ENCODE peak calls at places on chromosomes 5 and 9, in six cellular contexts. One of them, this sample, is unnamed.

GRCh38 chr5:164052536-164053090 is 547.2 kb downstream of the MAT2B start:
- DNase-seq in hepatocyte: no peak
- DNase-seq in fibroblast of pulmonary artery: peak
- DNase-seq in CD4-positive, alpha-beta T cell: no peak
- DNase-seq in foreskin fibroblast: no peak
- DNase-seq in tibial nerve: no peak
- DNase-seq in this sample: no peak

GRCh38 chr5:150159741-150160179 is 4.1 kb upstream of the PDGFRB start:
- DNase-seq in tibial nerve: no peak
- DNase-seq in hepatocyte: no peak
- DNase-seq in fibroblast of pulmonary artery: peak
- DNase-seq in CD4-positive, alpha-beta T cell: no peak
- DNase-seq in foreskin fibroblast: peak
- DNase-seq in this sample: no peak

GRCh38 chr5:55593115-55593472 is 58.3 kb upstream of the PLPP1 start:
- DNase-seq in tibial nerve: no peak
- DNase-seq in CD4-positive, alpha-beta T cell: no peak
- DNase-seq in hepatocyte: no peak
- DNase-seq in fibroblast of pulmonary artery: no peak
- DNase-seq in foreskin fibroblast: no peak
- DNase-seq in this sample: no peak

GRCh38 chr5:97888439-97888838 is 705.4 kb upstream of the RIOK2 start:
- DNase-seq in fibroblast of pulmonary artery: no peak
- DNase-seq in hepatocyte: no peak
- DNase-seq in tibial nerve: no peak
- DNase-seq in foreskin fibroblast: no peak
- DNase-seq in CD4-positive, alpha-beta T cell: no peak
- DNase-seq in this sample: no peak

GRCh38 chr9:134966270-134966669 is 48.6 kb upstream of the FCN1 start:
- DNase-seq in fibroblast of pulmonary artery: no peak
- DNase-seq in CD4-positive, alpha-beta T cell: no peak
- DNase-seq in hepatocyte: no peak
- DNase-seq in tibial nerve: no peak
- DNase-seq in foreskin fibroblast: no peak
- DNase-seq in this sample: no peak

GRCh38 chr9:93082841-93083411 is 13.1 kb upstream of the CARD19 start:
- DNase-seq in fibroblast of pulmonary artery: no peak
- DNase-seq in foreskin fibroblast: no peak
- DNase-seq in hepatocyte: peak
- DNase-seq in CD4-positive, alpha-beta T cell: no peak
- DNase-seq in tibial nerve: no peak
- DNase-seq in this sample: no peak

GRCh38 chr5:16492398-16493175 is 27.0 kb upstream of the ZNF622 start:
- DNase-seq in hepatocyte: no peak
- DNase-seq in foreskin fibroblast: peak
- DNase-seq in fibroblast of pulmonary artery: peak
- DNase-seq in CD4-positive, alpha-beta T cell: no peak
- DNase-seq in tibial nerve: no peak
- DNase-seq in this sample: no peak

GRCh38 chr5:122408592-122409219 is 96.7 kb downstream of the SNCAIP start:
- DNase-seq in foreskin fibroblast: no peak
- DNase-seq in fibroblast of pulmonary artery: no peak
- DNase-seq in hepatocyte: no peak
- DNase-seq in CD4-positive, alpha-beta T cell: no peak
- DNase-seq in tibial nerve: no peak
- DNase-seq in this sample: no peak

GRCh38 chr9:134895849-134896833 is 15.5 kb downstream of the FCN2 start:
- DNase-seq in tibial nerve: peak
- DNase-seq in fibroblast of pulmonary artery: peak
- DNase-seq in foreskin fibroblast: peak
- DNase-seq in CD4-positive, alpha-beta T cell: no peak
- DNase-seq in hepatocyte: peak
- DNase-seq in this sample: no peak

GRCh38 chr9:127546125-127546832 is 65.8 kb upstream of the STXBP1 start:
- DNase-seq in foreskin fibroblast: no peak
- DNase-seq in fibroblast of pulmonary artery: no peak
- DNase-seq in tibial nerve: no peak
- DNase-seq in hepatocyte: no peak
- DNase-seq in CD4-positive, alpha-beta T cell: no peak
- DNase-seq in this sample: no peak

GRCh38 chr9:80968611-80969010 is 720.7 kb downstream of the TLE1 start:
- DNase-seq in fibroblast of pulmonary artery: peak
- DNase-seq in foreskin fibroblast: peak
- DNase-seq in tibial nerve: no peak
- DNase-seq in CD4-positive, alpha-beta T cell: no peak
- DNase-seq in hepatocyte: no peak
- DNase-seq in this sample: no peak

GRCh38 chr9:110114888-110115259 is 93.1 kb downstream of the C9orf152 start:
- DNase-seq in tibial nerve: no peak
- DNase-seq in hepatocyte: no peak
- DNase-seq in fibroblast of pulmonary artery: peak
- DNase-seq in foreskin fibroblast: peak
- DNase-seq in CD4-positive, alpha-beta T cell: no peak
- DNase-seq in this sample: no peak

GRCh38 chr5:143635146-143635752 is 176.7 kb upstream of the HMHB1 start:
- DNase-seq in fibroblast of pulmonary artery: peak
- DNase-seq in foreskin fibroblast: peak
- DNase-seq in hepatocyte: peak
- DNase-seq in CD4-positive, alpha-beta T cell: no peak
- DNase-seq in tibial nerve: no peak
- DNase-seq in this sample: no peak

GRCh38 chr5:78483809-78484521 is 123.5 kb downstream of the SCAMP1 start:
- DNase-seq in tibial nerve: no peak
- DNase-seq in foreskin fibroblast: peak
- DNase-seq in fibroblast of pulmonary artery: peak
- DNase-seq in hepatocyte: no peak
- DNase-seq in CD4-positive, alpha-beta T cell: no peak
- DNase-seq in this sample: peak

GRCh38 chr5:36792560-36793180 is 83.9 kb upstream of the NIPBL start:
- DNase-seq in foreskin fibroblast: no peak
- DNase-seq in hepatocyte: no peak
- DNase-seq in fibroblast of pulmonary artery: no peak
- DNase-seq in tibial nerve: no peak
- DNase-seq in CD4-positive, alpha-beta T cell: no peak
- DNase-seq in this sample: no peak

GRCh38 chr5:36796171-36796570 is 80.4 kb upstream of the NIPBL start:
- DNase-seq in CD4-positive, alpha-beta T cell: no peak
- DNase-seq in tibial nerve: no peak
- DNase-seq in foreskin fibroblast: no peak
- DNase-seq in hepatocyte: no peak
- DNase-seq in fibroblast of pulmonary artery: no peak
- DNase-seq in this sample: no peak

GRCh38 chr5:36790847-36791246 is 85.7 kb upstream of the NIPBL start:
- DNase-seq in CD4-positive, alpha-beta T cell: no peak
- DNase-seq in fibroblast of pulmonary artery: no peak
- DNase-seq in hepatocyte: no peak
- DNase-seq in tibial nerve: no peak
- DNase-seq in foreskin fibroblast: peak
- DNase-seq in this sample: no peak

GRCh38 chr5:36795366-36795765 is 81.2 kb upstream of the NIPBL start:
- DNase-seq in CD4-positive, alpha-beta T cell: no peak
- DNase-seq in tibial nerve: no peak
- DNase-seq in fibroblast of pulmonary artery: no peak
- DNase-seq in foreskin fibroblast: no peak
- DNase-seq in hepatocyte: no peak
- DNase-seq in this sample: no peak
- TF ChIP-seq CTCF in CD4-positive, alpha-beta T cell: no peak
- TF ChIP-seq CTCF in tibial nerve: no peak
- TF ChIP-seq CTCF in fibroblast of pulmonary artery: no peak
- TF ChIP-seq CTCF in foreskin fibroblast: no peak
- TF ChIP-seq CTCF in hepatocyte: no peak
- TF ChIP-seq CTCF in this sample: no peak

DNA sequence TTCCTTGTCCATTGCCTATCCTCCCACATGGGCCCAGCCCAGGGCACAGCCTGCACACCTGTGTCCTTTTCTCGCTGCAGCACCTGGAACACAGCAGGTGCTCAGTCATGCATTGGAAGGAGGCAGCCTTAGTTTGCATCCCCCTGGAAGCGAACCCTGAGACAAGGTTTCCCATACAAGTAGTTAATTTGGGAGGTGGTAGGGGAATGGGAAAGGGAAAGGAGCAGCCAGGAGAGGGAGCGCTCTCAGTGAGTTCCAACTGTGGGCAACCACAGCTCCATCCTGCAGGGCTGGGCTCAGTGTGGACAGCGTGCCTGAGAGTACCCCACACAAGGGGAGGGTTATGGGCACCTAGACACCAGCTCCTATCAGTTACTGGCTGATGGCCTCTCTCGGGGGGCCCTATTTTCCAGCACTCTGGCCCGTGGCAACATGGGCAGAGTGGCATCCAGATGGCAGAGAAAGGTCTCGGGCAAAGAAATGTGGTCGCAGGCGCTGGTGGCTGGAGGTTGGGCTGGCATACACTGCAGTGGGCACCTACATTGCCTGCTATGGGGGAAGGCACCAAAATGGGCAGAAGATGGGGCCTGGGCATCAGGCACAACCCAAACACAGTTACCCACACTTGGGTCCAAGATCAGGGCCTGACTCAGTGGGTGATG is 50.1 kb downstream of the TSPAN17 start:
- DNase-seq in tibial nerve: no peak
- DNase-seq in hepatocyte: no peak
- DNase-seq in fibroblast of pulmonary artery: no peak
- DNase-seq in foreskin fibroblast: no peak
- DNase-seq in CD4-positive, alpha-beta T cell: no peak
- DNase-seq in this sample: no peak
- TF ChIP-seq CTCF in tibial nerve: no peak
- TF ChIP-seq CTCF in hepatocyte: no peak
- TF ChIP-seq CTCF in fibroblast of pulmonary artery: no peak
- TF ChIP-seq CTCF in foreskin fibroblast: no peak
- TF ChIP-seq CTCF in CD4-positive, alpha-beta T cell: no peak
- TF ChIP-seq CTCF in this sample: no peak

GRCh38 chr5:96180684-96181083 is 219.0 kb upstream of the ELL2 start:
- DNase-seq in CD4-positive, alpha-beta T cell: no peak
- DNase-seq in hepatocyte: no peak
- DNase-seq in foreskin fibroblast: no peak
- DNase-seq in tibial nerve: no peak
- DNase-seq in fibroblast of pulmonary artery: no peak
- DNase-seq in this sample: no peak

GRCh38 chr5:96176022-96176421 is 214.4 kb upstream of the ELL2 start:
- DNase-seq in tibial nerve: no peak
- DNase-seq in CD4-positive, alpha-beta T cell: no peak
- DNase-seq in hepatocyte: no peak
- DNase-seq in fibroblast of pulmonary artery: no peak
- DNase-seq in foreskin fibroblast: no peak
- DNase-seq in this sample: no peak

GRCh38 chr5:96172436-96172835 is 210.8 kb upstream of the ELL2 start:
- DNase-seq in CD4-positive, alpha-beta T cell: no peak
- DNase-seq in hepatocyte: no peak
- DNase-seq in foreskin fibroblast: peak
- DNase-seq in fibroblast of pulmonary artery: peak
- DNase-seq in tibial nerve: no peak
- DNase-seq in this sample: no peak

GRCh38 chr5:96177303-96177869 is 215.7 kb upstream of the ELL2 start:
- DNase-seq in CD4-positive, alpha-beta T cell: no peak
- DNase-seq in foreskin fibroblast: peak
- DNase-seq in tibial nerve: no peak
- DNase-seq in fibroblast of pulmonary artery: peak
- DNase-seq in hepatocyte: peak
- DNase-seq in this sample: no peak

GRCh38 chr5:96175090-96175489 is 213.4 kb upstream of the ELL2 start:
- DNase-seq in fibroblast of pulmonary artery: peak
- DNase-seq in CD4-positive, alpha-beta T cell: no peak
- DNase-seq in foreskin fibroblast: peak
- DNase-seq in hepatocyte: no peak
- DNase-seq in tibial nerve: no peak
- DNase-seq in this sample: no peak
- TF ChIP-seq CTCF in fibroblast of pulmonary artery: peak
- TF ChIP-seq CTCF in CD4-positive, alpha-beta T cell: peak
- TF ChIP-seq CTCF in foreskin fibroblast: peak
- TF ChIP-seq CTCF in hepatocyte: no peak
- TF ChIP-seq CTCF in tibial nerve: no peak
- TF ChIP-seq CTCF in this sample: peak

GRCh38 chr5:60887096-60887495 is 43.0 kb upstream of the ELOVL7 start:
- DNase-seq in CD4-positive, alpha-beta T cell: no peak
- DNase-seq in foreskin fibroblast: no peak
- DNase-seq in tibial nerve: no peak
- DNase-seq in hepatocyte: no peak
- DNase-seq in fibroblast of pulmonary artery: no peak
- DNase-seq in this sample: no peak

GRCh38 chr5:60888359-60889061 is 44.4 kb upstream of the ELOVL7 start:
- DNase-seq in fibroblast of pulmonary artery: no peak
- DNase-seq in tibial nerve: no peak
- DNase-seq in foreskin fibroblast: no peak
- DNase-seq in hepatocyte: no peak
- DNase-seq in CD4-positive, alpha-beta T cell: no peak
- DNase-seq in this sample: no peak

GRCh38 chr5:60886158-60886557 is 42.1 kb upstream of the ELOVL7 start:
- DNase-seq in fibroblast of pulmonary artery: no peak
- DNase-seq in foreskin fibroblast: no peak
- DNase-seq in hepatocyte: no peak
- DNase-seq in CD4-positive, alpha-beta T cell: no peak
- DNase-seq in tibial nerve: no peak
- DNase-seq in this sample: no peak

DNA sequence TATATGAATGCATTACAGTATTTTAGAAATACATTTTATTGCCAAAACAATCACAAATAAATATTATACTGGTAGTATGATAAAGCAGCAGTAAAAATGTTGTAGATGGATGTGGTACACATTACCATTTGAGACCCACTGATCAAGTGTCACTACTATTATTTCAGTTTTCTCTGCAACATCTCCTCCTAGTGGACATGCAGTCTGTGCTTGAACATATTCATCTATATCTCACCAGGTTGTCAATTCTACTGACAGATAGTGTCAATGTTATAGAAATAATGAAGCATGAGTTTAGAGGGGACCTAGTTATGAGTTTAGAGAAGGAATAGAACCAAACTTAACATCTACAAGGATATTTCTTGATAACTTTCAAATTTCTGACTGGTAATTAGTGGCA is 39.2 kb upstream of the ELOVL7 start:
- DNase-seq in hepatocyte: peak
- DNase-seq in foreskin fibroblast: peak
- DNase-seq in tibial nerve: no peak
- DNase-seq in CD4-positive, alpha-beta T cell: no peak
- DNase-seq in fibroblast of pulmonary artery: peak
- DNase-seq in this sample: no peak
- TF ChIP-seq CTCF in hepatocyte: peak
- TF ChIP-seq CTCF in foreskin fibroblast: peak
- TF ChIP-seq CTCF in tibial nerve: no peak
- TF ChIP-seq CTCF in CD4-positive, alpha-beta T cell: no peak
- TF ChIP-seq CTCF in fibroblast of pulmonary artery: peak
- TF ChIP-seq CTCF in this sample: no peak

GRCh38 chr9:22238809-22239684 is 207.6 kb upstream of the DMRTA1 start:
- DNase-seq in hepatocyte: peak
- DNase-seq in CD4-positive, alpha-beta T cell: no peak
- DNase-seq in tibial nerve: no peak
- DNase-seq in fibroblast of pulmonary artery: peak
- DNase-seq in foreskin fibroblast: peak
- DNase-seq in this sample: no peak
- TF ChIP-seq CTCF in hepatocyte: peak
- TF ChIP-seq CTCF in CD4-positive, alpha-beta T cell: peak
- TF ChIP-seq CTCF in tibial nerve: peak
- TF ChIP-seq CTCF in fibroblast of pulmonary artery: peak
- TF ChIP-seq CTCF in foreskin fibroblast: peak
- TF ChIP-seq CTCF in this sample: peak

This sample was measured in CD14-positive monocyte.